ENCODE peak calls at places on chromosomes 4 and X, in ten cellular contexts. K is esophagus squamous epithelium; H is uterus; A is CD4-positive, alpha-beta memory T cell; M is H1; N is transverse colon; R is SJSA1; D is heart right ventricle; O is trophoblast cell; V is PC-9. F is an unnamed sample.

GRCh38 chrX:129596077-129596476 is 56.0 kb downstream of the OCRL start:
- DNase-seq in K (no peak), H (no peak), A (no peak), M (no peak), N (no peak), R (no peak), D (no peak), O (no peak), V (no peak), F (no peak)

GRCh38 chr4:77188498-77189187 is 31.6 kb downstream of the CCNG2 start:
- DNase-seq in K (no peak), H (no peak), A (no peak), M (no peak), N (no peak), R (no peak), D (no peak), O (no peak), V (no peak), F (no peak)

GRCh38 chrX:42783456-42783855 is 5.5 kb upstream of the PPP1R2C start:
- DNase-seq in K (no peak), H (no peak), A (no peak), M (no peak), N (no peak), R (no peak), D (no peak), O (no peak), V (no peak), F (no peak)

GRCh38 chr4:117983541-117984451 is 50.5 kb upstream of the NDST3 start:
- DNase-seq in K (no peak), H (no peak), A (no peak), M (no peak), N (no peak), R (no peak), D (no peak), O (no peak), V (no peak), F (no peak)

GRCh38 chr4:81723927-81724587 is 252.3 kb upstream of the RASGEF1B start:
- DNase-seq in K (no peak), H (peak), A (no peak), M (no peak), N (peak), R (no peak), D (peak), O (no peak), V (no peak), F (no peak)

GRCh38 chrX:123155327-123155726 is 28.8 kb upstream of the GRIA3 start:
- DNase-seq in K (no peak), H (no peak), A (no peak), M (no peak), N (no peak), R (no peak), D (no peak), O (no peak), V (no peak), F (no peak)

GRCh38 chr4:152983774-152984411 is 47.8 kb downstream of the FHDC1 start:
- DNase-seq in K (no peak), H (no peak), A (no peak), M (no peak), N (no peak), R (no peak), D (no peak), O (peak), V (peak), F (no peak)

GRCh38 chr4:126738926-126739325 is 893.8 kb upstream of the INTU start:
- DNase-seq in K (no peak), H (no peak), A (no peak), M (no peak), N (no peak), R (no peak), D (no peak), O (no peak), V (no peak), F (no peak)

GRCh38 chr4:186724861-186725419 is 1.3 kb upstream of the FAT1 start:
- DNase-seq in K (no peak), H (no peak), A (no peak), M (no peak), N (no peak), R (no peak), D (no peak), O (no peak), V (peak), F (no peak)

GRCh38 chr4:36348403-36348938 is 67.1 kb downstream of the DTHD1 start:
- DNase-seq in K (no peak), H (no peak), A (no peak), M (no peak), N (no peak), R (no peak), D (no peak), O (no peak), V (no peak), F (no peak)

GRCh38 chrX:129875669-129876068 is 30.3 kb upstream of the UTP14A start:
- DNase-seq in K (no peak), H (no peak), A (no peak), M (no peak), N (no peak), R (peak), D (no peak), O (no peak), V (peak), F (no peak)

GRCh38 chrX:53089224-53089842 is 4.6 kb upstream of the KANTR start:
- DNase-seq in K (no peak), H (peak), A (no peak), M (no peak), N (peak), R (no peak), D (peak), O (peak), V (no peak), F (peak)

GRCh38 chr4:150874386-150875226 is 140.5 kb downstream of the LRBA start:
- DNase-seq in K (no peak), H (no peak), A (no peak), M (no peak), N (no peak), R (no peak), D (peak), O (no peak), V (no peak), F (no peak)

GRCh38 chr4:5788144-5788543 is 77.1 kb downstream of the EVC start:
- DNase-seq in K (no peak), H (no peak), A (no peak), M (no peak), N (no peak), R (no peak), D (no peak), O (no peak), V (no peak), F (no peak)

GRCh38 chr4:149121015-149121404 is 678.8 kb upstream of the NR3C2 start:
- DNase-seq in K (no peak), H (no peak), A (no peak), M (no peak), N (no peak), R (no peak), D (no peak), O (no peak), V (no peak), F (no peak)

GRCh38 chrX:123322531-123322930 is 138.5 kb downstream of the GRIA3 start:
- DNase-seq in K (no peak), H (no peak), A (no peak), M (no peak), N (no peak), R (no peak), D (no peak), O (no peak), V (no peak), F (no peak)

GRCh38 chrX:47093248-47093647 is 15.0 kb downstream of the RGN start:
- DNase-seq in K (no peak), H (no peak), A (no peak), M (no peak), N (no peak), R (no peak), D (no peak), O (no peak), V (no peak), F (no peak)

GRCh38 chrX:70038515-70038914 is 11.2 kb downstream of the AWAT2 start:
- DNase-seq in K (no peak), H (no peak), A (no peak), M (no peak), N (no peak), R (no peak), D (no peak), O (no peak), V (no peak), F (no peak)

GRCh38 chrX:110086916-110087484 is 84.1 kb downstream of the TMEM164 start:
- DNase-seq in K (no peak), H (no peak), A (no peak), M (no peak), N (no peak), R (peak), D (no peak), O (peak), V (peak), F (no peak)

GRCh38 chr4:72954811-72955210 is 114.7 kb downstream of the COX18 start:
- DNase-seq in K (no peak), H (no peak), A (no peak), M (no peak), N (no peak), R (peak), D (no peak), O (no peak), V (no peak), F (no peak)

GRCh38 chrX:85620466-85620865 is 241.0 kb upstream of the POF1B start:
- DNase-seq in K (no peak), H (no peak), A (no peak), M (no peak), N (no peak), R (no peak), D (no peak), O (no peak), V (no peak), F (no peak)

GRCh38 chr4:91304292-91304691 is 999.5 kb upstream of the GRID2 start:
- DNase-seq in K (no peak), H (no peak), A (no peak), M (no peak), N (no peak), R (no peak), D (no peak), O (no peak), V (no peak), F (no peak)

GRCh38 chr4:93791570-93792195 is 36.9 kb upstream of the ATOH1 start:
- DNase-seq in K (no peak), H (no peak), A (no peak), M (no peak), N (peak), R (peak), D (peak), O (peak), V (peak), F (no peak)

GRCh38 chr4:55736605-55737183 is 82.9 kb upstream of the EXOC1L start:
- DNase-seq in K (no peak), H (no peak), A (no peak), M (no peak), N (no peak), R (no peak), D (no peak), O (no peak), V (no peak), F (no peak)

GRCh38 chr4:120025516-120025915 is 41.1 kb downstream of the MAD2L1 start:
- DNase-seq in K (no peak), H (no peak), A (no peak), M (no peak), N (no peak), R (no peak), D (no peak), O (no peak), V (no peak), F (no peak)

GRCh38 chr4:828641-829271 is 2.8 kb upstream of the CPLX1 start:
- DNase-seq in K (no peak), H (no peak), A (no peak), M (no peak), N (no peak), R (no peak), D (peak), O (no peak), V (no peak), F (peak)

GRCh38 chr4:182427530-182427929 is 184.3 kb downstream of the TENM3 start:
- DNase-seq in K (no peak), H (no peak), A (no peak), M (no peak), N (no peak), R (no peak), D (no peak), O (no peak), V (no peak), F (no peak)

GRCh38 chrX:154074199-154074598 is 23.3 kb downstream of the MECP2 start:
- DNase-seq in K (no peak), H (no peak), A (no peak), M (no peak), N (no peak), R (no peak), D (no peak), O (no peak), V (peak), F (no peak)

GRCh38 chrX:23776363-23776762 is 6.6 kb upstream of the SAT1 start:
- DNase-seq in K (no peak), H (no peak), A (no peak), M (no peak), N (no peak), R (no peak), D (no peak), O (no peak), V (no peak), F (no peak)

GRCh38 chrX:17465201-17465600 is 90.2 kb downstream of the NHS start:
- DNase-seq in K (no peak), H (no peak), A (no peak), M (no peak), N (no peak), R (no peak), D (no peak), O (no peak), V (no peak), F (no peak)

GRCh38 chr4:73451404-73451803 is 15.4 kb downstream of the AFP start:
- DNase-seq in K (no peak), H (no peak), A (no peak), M (no peak), N (no peak), R (no peak), D (no peak), O (no peak), V (no peak), F (no peak)

GRCh38 chr4:146638801-146639351 is at the start of gene POU4F2:
- DNase-seq in K (no peak), H (no peak), A (no peak), M (no peak), N (no peak), R (no peak), D (no peak), O (no peak), V (no peak), F (no peak)

GRCh38 chr4:146639414-146639814 is 721 bp downstream of the POU4F2 start:
- DNase-seq in K (no peak), H (no peak), A (no peak), M (no peak), N (no peak), R (no peak), D (no peak), O (no peak), V (no peak), F (no peak)

GRCh38 chr4:146640459-146641061 is 1.9 kb downstream of the POU4F2 start:
- DNase-seq in K (no peak), H (no peak), A (no peak), M (no peak), N (no peak), R (no peak), D (no peak), O (no peak), V (no peak), F (no peak)

GRCh38 chr4:146640021-146640425 is 1.3 kb downstream of the POU4F2 start:
- DNase-seq in K (no peak), H (no peak), A (no peak), M (no peak), N (no peak), R (no peak), D (no peak), O (no peak), V (no peak), F (no peak)

GRCh38 chr4:146637853-146638800 is 566 bp upstream of the POU4F2 start:
- DNase-seq in K (no peak), H (no peak), A (no peak), M (no peak), N (no peak), R (no peak), D (no peak), O (no peak), V (no peak), F (no peak)
- H3K4me3 ChIP-seq in K (no peak), H (no peak), A (no peak), M (peak), N (no peak), R (no peak), D (no peak), O (no peak), V (no peak), F (no peak)

DNA sequence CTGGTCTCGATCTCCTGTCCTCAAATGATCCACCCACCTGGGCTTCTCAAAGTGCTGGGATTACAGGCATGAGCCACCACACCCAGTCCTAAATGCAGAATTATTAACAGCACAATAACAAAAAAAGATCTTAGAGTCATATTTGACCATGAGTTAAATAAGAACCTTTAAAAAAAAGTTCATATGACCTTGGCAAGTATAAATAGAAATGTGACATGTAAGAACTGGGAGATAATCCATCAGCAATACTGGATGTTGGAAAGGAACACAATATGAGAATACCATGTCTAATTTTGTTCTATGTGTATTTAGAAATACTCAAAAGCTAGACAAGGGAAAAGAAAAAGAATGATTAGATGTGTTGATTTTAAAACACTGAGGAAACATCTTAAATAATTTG is 231.6 kb downstream of the RAPGEF2 start:
- DNase-seq in K (no peak), H (no peak), A (no peak), M (no peak), N (no peak), R (no peak), D (no peak), O (no peak), V (no peak), F (no peak)
- H3K27ac ChIP-seq in K (no peak), H (no peak), A (no peak), M (no peak), N (no peak), R (no peak), D (no peak), O (no peak), V (no peak), F (no peak)

GRCh38 chr4:67593741-67594175 is 35.2 kb downstream of the STAP1 start:
- DNase-seq in K (no peak), H (no peak), A (no peak), M (no peak), N (no peak), R (no peak), D (no peak), O (no peak), V (no peak), F (no peak)
- H3K4me3 ChIP-seq in K (no peak), H (no peak), A (no peak), M (no peak), N (no peak), R (no peak), D (no peak), O (no peak), V (no peak), F (no peak)

DNA sequence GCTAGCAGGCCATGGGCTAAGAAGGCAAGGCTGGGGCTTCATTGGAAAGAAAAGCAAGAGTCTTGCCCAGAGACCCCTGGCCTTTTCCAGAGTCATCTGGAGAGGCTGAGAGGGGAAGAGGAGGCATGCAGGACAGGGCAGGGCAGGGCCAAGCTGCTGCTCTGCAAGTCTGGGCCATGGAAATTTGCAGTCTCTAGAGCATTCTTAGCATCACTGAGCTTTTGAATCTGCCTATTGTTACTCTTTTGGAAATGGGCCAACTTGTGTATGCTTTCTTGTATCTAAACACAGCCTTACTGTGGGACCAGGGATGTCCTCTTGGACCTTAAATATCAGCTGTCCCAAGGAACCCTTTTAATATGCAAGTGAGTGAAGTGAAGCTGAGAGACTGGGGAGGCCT is 560.5 kb downstream of the MID1IP1 start:
- DNase-seq in K (no peak), H (no peak), A (no peak), M (no peak), N (no peak), R (no peak), D (no peak), O (no peak), V (no peak), F (no peak)
- H3K27ac ChIP-seq in K (no peak), H (no peak), A (no peak), M (no peak), N (no peak), R (no peak), D (no peak), O (no peak), V (no peak), F (no peak)

GRCh38 chr4:57243071-57243470 is 132.9 kb upstream of the IGFBP7 start:
- DNase-seq in K (no peak), H (no peak), A (no peak), M (no peak), N (no peak), R (no peak), D (no peak), O (no peak), V (no peak), F (no peak)
- H3K4me3 ChIP-seq in K (no peak), H (no peak), A (no peak), M (no peak), N (no peak), R (no peak), D (no peak), O (no peak), V (no peak), F (no peak)

GRCh38 chr4:88230953-88231835 is 53.2 kb downstream of the PPM1K start:
- DNase-seq in K (no peak), H (no peak), A (no peak), M (no peak), N (no peak), R (no peak), D (peak), O (no peak), V (no peak), F (no peak)
- H3K27ac ChIP-seq in K (peak), H (peak), A (no peak), M (no peak), N (peak), R (peak), D (peak), O (no peak), V (no peak), F (no peak)

GRCh38 chr4:99323761-99324160 is 2.6 kb upstream of the ADH1B start:
- DNase-seq in K (no peak), H (no peak), A (no peak), M (no peak), N (no peak), R (no peak), D (no peak), O (no peak), V (no peak), F (no peak)

GRCh38 chr4:99324978-99325377 is 3.8 kb upstream of the ADH1B start:
- DNase-seq in K (no peak), H (peak), A (no peak), M (no peak), N (peak), R (no peak), D (peak), O (no peak), V (no peak), F (no peak)

GRCh38 chr4:99324361-99324760 is 3.2 kb upstream of the ADH1B start:
- DNase-seq in K (no peak), H (no peak), A (no peak), M (no peak), N (no peak), R (no peak), D (no peak), O (no peak), V (no peak), F (no peak)

GRCh38 chr4:99317354-99317753 is 3.8 kb downstream of the ADH1B start:
- DNase-seq in K (no peak), H (no peak), A (no peak), M (no peak), N (no peak), R (no peak), D (no peak), O (no peak), V (no peak), F (no peak)

GRCh38 chr4:99321241-99322191 is at the start of gene ADH1B:
- DNase-seq in K (no peak), H (no peak), A (no peak), M (no peak), N (no peak), R (no peak), D (no peak), O (no peak), V (no peak), F (no peak)
- H3K4me3 ChIP-seq in K (peak), H (peak), A (no peak), M (no peak), N (peak), R (no peak), D (no peak), O (no peak), V (no peak), F (no peak)